ENCODE peak calls at places on chromosomes 4 and X, in ten cellular contexts. M, V, P, H, K, Y, E, X, Z and Q are unnamed samples.

GRCh38 chrX:124504106-124504983 is 158.0 kb downstream of the SH2D1A start:
- DNase-seq in M (no peak), V (no peak), P (peak), H (no peak), K (no peak), Y (no peak), E (no peak), X (peak), Z (peak), Q (no peak)

GRCh38 chrX:104641176-104641575 is 75.2 kb downstream of the IL1RAPL2 start:
- DNase-seq in M (no peak), V (no peak), P (no peak), H (no peak), K (no peak), Y (no peak), E (no peak), X (peak), Z (no peak), Q (no peak)

GRCh38 chr4:10162341-10163000 is 45.9 kb upstream of the WDR1 start:
- DNase-seq in M (no peak), V (no peak), P (no peak), H (no peak), K (no peak), Y (no peak), E (no peak), X (no peak), Z (no peak), Q (no peak)

GRCh38 chr4:40661803-40662202 is 32.1 kb upstream of the RBM47 start:
- DNase-seq in M (no peak), V (no peak), P (no peak), H (no peak), K (no peak), Y (no peak), E (no peak), X (no peak), Z (no peak), Q (no peak)

GRCh38 chr4:32396504-32396903 is 1676.3 kb downstream of the PCDH7 start:
- DNase-seq in M (no peak), V (no peak), P (no peak), H (no peak), K (no peak), Y (no peak), E (no peak), X (no peak), Z (no peak), Q (no peak)

GRCh38 chr4:54400802-54401201 is 171.7 kb downstream of the PDGFRA start:
- DNase-seq in M (peak), V (peak), P (no peak), H (no peak), K (peak), Y (no peak), E (peak), X (no peak), Z (peak), Q (peak)

GRCh38 chr4:151895671-151896070 is 134.9 kb upstream of the GATB start:
- DNase-seq in M (no peak), V (no peak), P (no peak), H (no peak), K (no peak), Y (no peak), E (no peak), X (no peak), Z (no peak), Q (no peak)

GRCh38 chr4:105895324-105895608 is at the start of gene NPNT:
- DNase-seq in M (no peak), V (no peak), P (peak), H (no peak), K (no peak), Y (peak), E (no peak), X (peak), Z (no peak), Q (no peak)

GRCh38 chr4:2290974-2291704 is 29.2 kb upstream of the MXD4 start:
- DNase-seq in M (no peak), V (no peak), P (peak), H (no peak), K (no peak), Y (peak), E (no peak), X (peak), Z (no peak), Q (no peak)

GRCh38 chr4:109462802-109463201 is 29.2 kb downstream of the SEC24B start:
- DNase-seq in M (no peak), V (no peak), P (no peak), H (no peak), K (no peak), Y (no peak), E (no peak), X (no peak), Z (peak), Q (no peak)

GRCh38 chr4:94459462-94460161 is 7.9 kb downstream of the PDLIM5 start:
- DNase-seq in M (no peak), V (no peak), P (no peak), H (no peak), K (no peak), Y (no peak), E (no peak), X (no peak), Z (no peak), Q (no peak)
- H3K4me3 ChIP-seq in M (no peak), V (peak), P (no peak), H (no peak), K (no peak), Y (no peak), E (peak), X (no peak), Z (no peak), Q (no peak)

GRCh38 chrX:43880439-43880838 is 1.8 kb downstream of the MAOB start:
- DNase-seq in M (no peak), V (no peak), P (no peak), H (no peak), K (no peak), Y (no peak), E (no peak), X (no peak), Z (peak), Q (no peak)
- H3K4me3 ChIP-seq in M (no peak), V (no peak), P (no peak), H (no peak), K (no peak), Y (no peak), E (no peak), X (no peak), Z (no peak), Q (no peak)

GRCh38 chrX:137565318-137565904 is 516 bp upstream of the ZIC3 start:
- DNase-seq in M (no peak), V (no peak), P (no peak), H (no peak), K (no peak), Y (no peak), E (no peak), X (no peak), Z (no peak), Q (no peak)
- H3K4me3 ChIP-seq in M (peak), V (peak), P (no peak), H (peak), K (peak), Y (no peak), E (peak), X (no peak), Z (no peak), Q (peak)

GRCh38 chr4:23891064-23891421 is 1.2 kb upstream of the PPARGC1A start:
- DNase-seq in M (no peak), V (no peak), P (no peak), H (no peak), K (no peak), Y (no peak), E (no peak), X (no peak), Z (no peak), Q (no peak)
- H3K4me3 ChIP-seq in M (no peak), V (peak), P (no peak), H (peak), K (no peak), Y (no peak), E (peak), X (no peak), Z (no peak), Q (no peak)

DNA sequence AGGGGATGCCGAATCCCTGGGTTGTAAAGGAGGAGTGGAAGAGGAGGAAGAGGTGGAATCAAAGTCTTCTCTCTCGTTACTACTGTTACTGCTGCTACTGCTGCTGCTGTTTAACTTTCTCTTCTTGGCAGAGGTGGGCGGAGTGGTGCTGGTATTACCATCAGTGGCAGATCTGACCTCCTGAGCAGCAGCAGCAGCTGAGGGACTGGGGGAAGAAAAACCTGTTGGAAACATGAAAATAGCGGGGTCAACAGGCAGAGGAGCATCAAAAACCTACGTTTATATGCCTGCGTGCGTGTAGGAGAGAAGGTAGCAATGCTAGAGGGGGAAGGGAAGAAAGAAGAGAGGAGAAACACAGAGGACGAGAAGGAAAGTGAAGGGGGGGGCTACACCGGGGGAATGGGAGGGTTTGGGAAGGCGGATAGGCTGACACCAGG is 339 bp downstream of the CUL4B start:
- DNase-seq in M (no peak), V (peak), P (no peak), H (peak), K (peak), Y (peak), E (no peak), X (peak), Z (peak), Q (no peak)
- H3K4me3 ChIP-seq in M (peak), V (peak), P (peak), H (peak), K (peak), Y (peak), E (peak), X (peak), Z (peak), Q (peak)

GRCh38 chr4:101807351-101807750 is 16.8 kb downstream of the BANK1 start:
- DNase-seq in M (no peak), V (no peak), P (no peak), H (no peak), K (no peak), Y (no peak), E (no peak), X (no peak), Z (no peak), Q (no peak)

GRCh38 chr4:101801957-101802356 is 11.4 kb downstream of the BANK1 start:
- DNase-seq in M (no peak), V (no peak), P (no peak), H (no peak), K (no peak), Y (no peak), E (no peak), X (no peak), Z (no peak), Q (no peak)

GRCh38 chr4:101806914-101807313 is 16.4 kb downstream of the BANK1 start:
- DNase-seq in M (peak), V (peak), P (peak), H (no peak), K (peak), Y (no peak), E (no peak), X (peak), Z (peak), Q (no peak)
- H3K4me3 ChIP-seq in M (no peak), V (no peak), P (no peak), H (no peak), K (no peak), Y (no peak), E (no peak), X (no peak), Z (no peak), Q (no peak)